ENCODE peak calls at places on chromosome 20, in seven cellular contexts. M, T, R, P, K, H and A are unnamed samples.

GRCh38 chr20:38001173-38001875 is 31.9 kb downstream of the TTI1 start:
- DNase-seq in M (no peak), T (no peak), R (no peak), P (no peak), K (no peak), H (no peak), A (peak)

GRCh38 chr20:33009214-33010132 is 2.0 kb downstream of the BPIFB2 start:
- DNase-seq in M (no peak), T (no peak), R (peak), P (no peak), K (no peak), H (no peak), A (no peak)

GRCh38 chr20:47521059-47521808 is 19.5 kb downstream of the NCOA3 start:
- DNase-seq in M (peak), T (no peak), R (no peak), P (no peak), K (peak), H (no peak), A (peak)

GRCh38 chr20:38357653-38358207 is 11.4 kb downstream of the LBP start:
- DNase-seq in M (no peak), T (no peak), R (no peak), P (no peak), K (no peak), H (no peak), A (no peak)

GRCh38 chr20:38581013-38581412 is at the start of gene ADIG:
- DNase-seq in M (peak), T (no peak), R (no peak), P (no peak), K (no peak), H (no peak), A (no peak)

GRCh38 chr20:20002101-20002998 is 14.8 kb upstream of the NAA20 start:
- DNase-seq in M (no peak), T (no peak), R (no peak), P (no peak), K (no peak), H (no peak), A (no peak)

GRCh38 chr20:25308671-25309394 is 60.9 kb downstream of the PYGB start:
- DNase-seq in M (no peak), T (peak), R (no peak), P (no peak), K (no peak), H (no peak), A (no peak)

GRCh38 chr20:6142348-6142993 is 19.6 kb upstream of the FERMT1 start:
- DNase-seq in M (peak), T (peak), R (peak), P (peak), K (peak), H (peak), A (peak)

GRCh38 chr20:10185741-10186558 is 32.7 kb upstream of the SNAP25 start:
- DNase-seq in M (no peak), T (no peak), R (no peak), P (no peak), K (no peak), H (no peak), A (peak)

GRCh38 chr20:57397693-57398108 is 6.5 kb downstream of the RBM38 start:
- DNase-seq in M (no peak), T (no peak), R (peak), P (no peak), K (no peak), H (no peak), A (no peak)

GRCh38 chr20:31606928-31607639 is 2.0 kb downstream of the ID1 start:
- DNase-seq in M (peak), T (peak), R (no peak), P (no peak), K (peak), H (peak), A (peak)

GRCh38 chr20:10673831-10674683 is at the start of gene JAG1:
- DNase-seq in M (peak), T (peak), R (peak), P (peak), K (peak), H (peak), A (peak)

GRCh38 chr20:22453244-22454080 is 130.9 kb downstream of the FOXA2 start:
- DNase-seq in M (peak), T (peak), R (no peak), P (no peak), K (peak), H (peak), A (peak)
- TF ChIP-seq CTCF in M (peak), T (peak), R (no peak), P (peak), K (peak), H (peak), A (peak)

GRCh38 chr20:12203981-12204380 is 286.3 kb downstream of the BTBD3 start:
- DNase-seq in M (no peak), T (no peak), R (no peak), P (peak), K (no peak), H (no peak), A (no peak)

GRCh38 chr20:12203399-12203798 is 285.7 kb downstream of the BTBD3 start:
- DNase-seq in M (no peak), T (no peak), R (no peak), P (no peak), K (no peak), H (no peak), A (no peak)

GRCh38 chr20:12210591-12210990 is 292.9 kb downstream of the BTBD3 start:
- DNase-seq in M (no peak), T (no peak), R (no peak), P (no peak), K (no peak), H (no peak), A (no peak)

GRCh38 chr20:12207875-12208274 is 290.2 kb downstream of the BTBD3 start:
- DNase-seq in M (peak), T (peak), R (peak), P (peak), K (peak), H (peak), A (peak)
- TF ChIP-seq EZH2phosphoT487 in M (no peak), T (no peak), R (no peak), P (no peak), K (no peak), H (no peak), A (no peak)

GRCh38 chr20:16158090-16158975 is 414.9 kb downstream of the KIF16B start:
- DNase-seq in M (peak), T (no peak), R (peak), P (no peak), K (no peak), H (no peak), A (no peak)
- H2AFZ ChIP-seq in M (no peak), T (no peak), R (peak), P (no peak), K (no peak), H (no peak), A (no peak)

GRCh38 chr20:3250091-3250504 is 11.1 kb upstream of the SLC4A11 start:
- DNase-seq in M (peak), T (no peak), R (no peak), P (no peak), K (peak), H (no peak), A (no peak)
- TF ChIP-seq CTCF in M (peak), T (peak), R (peak), P (peak), K (peak), H (peak), A (peak)

DNA sequence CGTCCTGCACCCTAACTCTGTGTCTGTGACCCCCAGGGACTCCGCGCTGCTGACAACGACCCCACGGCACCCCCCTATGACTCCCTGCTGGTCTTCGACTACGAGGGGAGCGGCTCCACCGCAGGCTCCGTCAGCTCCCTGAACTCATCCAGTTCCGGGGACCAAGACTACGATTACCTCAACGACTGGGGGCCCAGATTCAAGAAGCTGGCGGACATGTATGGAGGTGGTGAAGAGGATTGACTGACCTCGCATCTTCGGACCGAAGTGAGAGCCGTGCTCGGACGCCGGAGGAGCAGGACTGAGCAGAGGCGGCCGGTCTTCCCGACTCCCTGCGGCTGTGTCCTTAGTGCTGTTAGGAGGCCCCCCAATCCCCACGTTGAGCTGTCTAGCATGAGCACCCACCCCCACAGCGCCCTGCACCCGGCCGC is 129.0 kb downstream of the TAF4 start:
- DNase-seq in M (no peak), T (no peak), R (no peak), P (no peak), K (no peak), H (no peak), A (no peak)
- TF ChIP-seq EZH2phosphoT487 in M (no peak), T (no peak), R (no peak), P (no peak), K (no peak), H (no peak), A (no peak)

GRCh38 chr20:53878262-53879047 is 191.9 kb downstream of the BCAS1 start:
- DNase-seq in M (no peak), T (no peak), R (no peak), P (no peak), K (no peak), H (no peak), A (no peak)
- H2AFZ ChIP-seq in M (no peak), T (no peak), R (no peak), P (no peak), K (no peak), H (no peak), A (no peak)

DNA sequence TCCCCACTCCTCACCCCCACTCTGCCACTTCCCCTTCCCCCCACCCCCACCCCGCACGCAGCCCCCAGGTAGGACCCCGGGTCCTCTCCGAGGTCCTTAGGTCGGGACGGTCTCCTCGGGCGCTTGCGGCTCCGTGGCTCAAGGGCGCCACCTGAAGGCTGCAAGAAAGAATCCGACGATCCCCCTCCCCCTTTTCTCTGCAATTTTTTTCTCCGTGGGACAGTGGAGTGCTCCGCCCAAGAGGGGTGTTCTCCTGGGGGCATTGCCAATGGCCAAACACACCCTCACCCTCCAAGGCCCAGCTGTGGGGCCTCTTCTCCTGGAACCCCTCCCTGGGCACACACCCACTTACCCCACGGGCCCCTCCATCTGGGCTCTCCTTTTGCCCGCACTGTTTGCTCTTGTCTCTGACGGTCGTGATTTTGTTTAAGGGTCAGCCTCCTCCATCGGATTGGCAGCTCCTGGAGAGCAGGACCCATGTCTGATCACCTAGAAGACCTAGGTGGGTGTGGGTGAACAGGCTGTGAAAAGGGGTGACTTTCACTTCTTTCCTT is 1.1 kb upstream of the TMEM74B start:
- DNase-seq in M (peak), T (peak), R (peak), P (peak), K (peak), H (peak), A (peak)
- TF ChIP-seq CTCF in M (peak), T (peak), R (peak), P (peak), K (peak), H (peak), A (peak)

GRCh38 chr20:59598625-59599310 is 5.6 kb upstream of the PHACTR3 start:
- DNase-seq in M (peak), T (peak), R (peak), P (peak), K (peak), H (peak), A (peak)
- TF ChIP-seq EZH2phosphoT487 in M (no peak), T (no peak), R (no peak), P (no peak), K (no peak), H (no peak), A (no peak)

GRCh38 chr20:59015411-59015810 is 3.8 kb upstream of the TUBB1 start:
- DNase-seq in M (no peak), T (no peak), R (no peak), P (no peak), K (no peak), H (no peak), A (no peak)

GRCh38 chr20:59016795-59017492 is 2.3 kb upstream of the TUBB1 start:
- DNase-seq in M (no peak), T (no peak), R (peak), P (no peak), K (no peak), H (no peak), A (no peak)

GRCh38 chr20:59014680-59015389 is 4.4 kb upstream of the TUBB1 start:
- DNase-seq in M (no peak), T (no peak), R (no peak), P (no peak), K (no peak), H (no peak), A (no peak)

GRCh38 chr20:59017493-59018231 is 1.6 kb upstream of the TUBB1 start:
- DNase-seq in M (no peak), T (no peak), R (no peak), P (no peak), K (no peak), H (no peak), A (no peak)

GRCh38 chr20:59015812-59016711 is 3.2 kb upstream of the TUBB1 start:
- DNase-seq in M (no peak), T (no peak), R (no peak), P (no peak), K (no peak), H (peak), A (no peak)
- H2AFZ ChIP-seq in M (no peak), T (no peak), R (peak), P (no peak), K (no peak), H (no peak), A (no peak)